ENCODE peak calls at places on chromosome 21, in four cellular contexts. G is stomach, N is prostate gland, M is HCT116. R is an unnamed sample.

GRCh38 chr21:42411891-42412635 is 8.4 kb downstream of the UBASH3A start:
- DNase-seq in N (no peak), M (no peak), G (no peak), R (no peak)

GRCh38 chr21:18772404-18772803 is 368.8 kb upstream of the TMPRSS15 start:
- DNase-seq in N (no peak), G (no peak), M (no peak), R (no peak)

GRCh38 chr21:23858878-23859277 is 1748.4 kb downstream of the MRPL39 start:
- DNase-seq in G (no peak), M (no peak), N (no peak), R (no peak)

GRCh38 chr21:17763286-17764037 is 55.7 kb downstream of the C21orf91 start:
- DNase-seq in G (no peak), N (no peak), M (no peak), R (no peak)

GRCh38 chr21:17460094-17460493 is 52.7 kb upstream of the CXADR start:
- DNase-seq in M (no peak), G (no peak), N (no peak), R (no peak)

GRCh38 chr21:34886554-34887385 is 162.3 kb downstream of the RUNX1 start:
- DNase-seq in G (no peak), M (no peak), N (no peak), R (peak)

GRCh38 chr21:42343963-42344510 is 6.8 kb downstream of the TFF2 start:
- DNase-seq in N (no peak), M (no peak), G (no peak), R (no peak)

GRCh38 chr21:15557925-15558324 is 171.9 kb upstream of the USP25 start:
- DNase-seq in G (no peak), N (no peak), M (no peak), R (no peak)

GRCh38 chr21:40512590-40512989 is 334.4 kb downstream of the DSCAM start:
- DNase-seq in M (no peak), G (no peak), N (no peak), R (peak)

GRCh38 chr21:19440792-19441494 is 1037.4 kb upstream of the TMPRSS15 start:
- DNase-seq in M (no peak), G (no peak), N (no peak), R (no peak)

GRCh38 chr21:25635310-25635709 is 3.7 kb upstream of the JAM2 start:
- DNase-seq in G (no peak), N (no peak), M (no peak), R (no peak)

GRCh38 chr21:27359141-27359540 is 392.3 kb upstream of the ADAMTS5 start:
- DNase-seq in G (no peak), M (no peak), N (no peak), R (no peak)

GRCh38 chr21:17442174-17442573 is 70.7 kb upstream of the CXADR start:
- DNase-seq in N (no peak), M (no peak), G (no peak), R (no peak)

GRCh38 chr21:42293649-42294272 is 21.4 kb downstream of the TFF3 start:
- DNase-seq in N (no peak), M (no peak), G (no peak), R (no peak)

GRCh38 chr21:41562101-41563000 is 54.4 kb upstream of the TMPRSS2 start:
- DNase-seq in G (peak), M (no peak), N (no peak), R (peak)

GRCh38 chr21:34817821-34818662 is 149.2 kb downstream of the CLIC6 start:
- DNase-seq in N (no peak), M (no peak), G (no peak), R (no peak)

GRCh38 chr21:41025057-41025390 is 142.9 kb upstream of the BACE2 start:
- DNase-seq in N (no peak), M (no peak), G (no peak), R (no peak)

GRCh38 chr21:14826630-14827029 is 238.2 kb downstream of the NRIP1 start:
- DNase-seq in G (no peak), M (no peak), N (no peak), R (no peak)

GRCh38 chr21:34198232-34199120 is 125.1 kb downstream of the MRPS6 start:
- DNase-seq in M (no peak), G (no peak), N (no peak), R (no peak)

GRCh38 chr21:25980710-25981109 is 189.9 kb downstream of the APP start:
- DNase-seq in G (no peak), M (no peak), N (no peak), R (no peak)

GRCh38 chr21:42892931-42893660 is at the start of gene NDUFV3:
- DNase-seq in M (peak), G (peak), N (peak), R (peak)

GRCh38 chr21:27564684-27565280 is 597.9 kb upstream of the ADAMTS5 start:
- DNase-seq in N (peak), M (no peak), G (peak), R (no peak)

DNA sequence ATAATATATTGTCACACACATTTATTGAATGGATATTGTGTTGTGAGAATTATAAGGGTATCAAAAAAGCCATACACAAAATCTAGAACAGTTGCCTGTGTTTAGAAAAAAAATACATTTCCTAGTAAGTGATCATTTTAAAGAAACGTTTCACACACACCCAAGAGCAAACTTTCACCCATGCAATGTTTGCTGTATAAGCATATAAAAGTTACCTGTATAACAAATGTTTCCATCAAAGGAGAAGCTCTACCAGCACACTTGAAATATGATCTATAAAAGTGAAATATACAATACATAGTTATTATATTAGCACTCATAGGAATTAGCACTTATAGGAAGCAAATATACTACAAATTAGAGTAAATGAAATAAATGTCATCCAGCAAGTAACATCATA is 1098.1 kb downstream of the NCAM2 start:
- DNase-seq in N (no peak), M (no peak), G (no peak), R (no peak)
- TF ChIP-seq POLR2A in N (no peak), M (no peak), G (no peak), R (no peak)

GRCh38 chr21:32494946-32495703 is 82.6 kb downstream of the EVA1C start:
- DNase-seq in N (peak), M (no peak), G (no peak), R (peak)
- TF ChIP-seq POLR2A in N (no peak), M (no peak), G (no peak), R (no peak)

DNA sequence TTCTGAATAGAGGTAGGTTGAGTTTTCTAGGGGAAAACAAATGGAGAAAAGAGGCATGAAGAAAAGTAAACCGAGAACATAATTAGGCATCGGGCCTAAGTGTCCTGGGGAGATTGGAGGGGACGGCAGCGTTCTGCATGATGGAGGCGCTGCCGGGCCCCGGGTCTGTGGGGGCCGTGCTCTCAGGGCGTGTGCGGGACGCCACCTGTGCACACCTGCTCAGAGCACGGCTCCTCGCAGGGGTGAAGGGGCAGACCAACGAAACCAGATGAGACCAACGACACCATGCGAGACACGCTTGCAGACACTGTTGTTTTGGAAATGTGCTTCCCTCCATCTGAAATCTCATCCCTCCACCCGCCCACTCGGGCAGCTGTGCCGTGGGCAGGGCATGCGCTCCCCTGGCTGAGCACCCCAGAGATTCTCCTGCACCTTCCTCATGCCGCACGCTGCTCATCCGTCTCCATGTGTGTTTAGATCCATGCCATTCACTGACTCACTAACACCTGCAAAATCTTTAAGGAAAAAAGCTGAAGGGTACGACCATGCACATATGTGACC is 28.2 kb upstream of the TRAPPC10 start:
- DNase-seq in N (no peak), M (no peak), G (no peak), R (no peak)
- TF ChIP-seq POLR2A in N (no peak), M (no peak), G (no peak), R (no peak)

GRCh38 chr21:45364464-45365185 is 40.3 kb upstream of the COL18A1 start:
- DNase-seq in M (no peak), N (no peak), G (no peak), R (peak)

GRCh38 chr21:45362748-45363145 is 42.2 kb upstream of the COL18A1 start:
- DNase-seq in N (no peak), G (no peak), M (no peak), R (no peak)

GRCh38 chr21:45365608-45366241 is 39.2 kb upstream of the COL18A1 start:
- DNase-seq in N (no peak), G (no peak), M (peak), R (peak)

GRCh38 chr21:45365186-45365607 is 39.8 kb upstream of the COL18A1 start:
- DNase-seq in G (no peak), N (no peak), M (no peak), R (no peak)

DNA sequence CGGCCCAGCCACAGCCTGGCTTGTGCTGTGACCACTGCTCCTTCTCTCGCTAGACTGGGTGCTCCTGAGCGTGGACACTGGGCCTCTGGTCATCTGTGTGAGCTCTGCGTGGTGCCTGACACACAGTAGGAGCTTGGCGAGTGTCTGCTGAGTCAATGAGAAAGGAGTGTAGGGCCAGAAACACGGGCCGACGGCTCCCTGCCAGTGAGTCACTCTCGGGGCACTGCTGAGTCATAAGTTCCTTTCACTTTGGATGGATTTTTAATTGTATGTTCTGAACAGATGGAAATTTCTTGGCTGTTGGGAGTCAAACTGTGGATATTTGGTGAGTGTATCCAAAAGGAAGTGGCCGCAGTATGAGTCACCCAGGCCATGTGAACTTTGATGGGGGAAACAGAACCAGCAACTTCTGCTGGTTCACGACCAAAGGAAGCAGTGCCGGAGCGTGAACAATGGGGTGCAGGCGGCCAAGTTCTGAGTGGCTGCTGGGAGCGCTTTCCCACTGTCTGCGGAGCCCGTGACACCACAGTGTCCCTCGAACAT is 41.0 kb upstream of the COL18A1 start:
- DNase-seq in G (peak), N (peak), M (peak), R (peak)
- TF ChIP-seq POLR2A in G (no peak), N (no peak), M (no peak), R (peak)

DNA sequence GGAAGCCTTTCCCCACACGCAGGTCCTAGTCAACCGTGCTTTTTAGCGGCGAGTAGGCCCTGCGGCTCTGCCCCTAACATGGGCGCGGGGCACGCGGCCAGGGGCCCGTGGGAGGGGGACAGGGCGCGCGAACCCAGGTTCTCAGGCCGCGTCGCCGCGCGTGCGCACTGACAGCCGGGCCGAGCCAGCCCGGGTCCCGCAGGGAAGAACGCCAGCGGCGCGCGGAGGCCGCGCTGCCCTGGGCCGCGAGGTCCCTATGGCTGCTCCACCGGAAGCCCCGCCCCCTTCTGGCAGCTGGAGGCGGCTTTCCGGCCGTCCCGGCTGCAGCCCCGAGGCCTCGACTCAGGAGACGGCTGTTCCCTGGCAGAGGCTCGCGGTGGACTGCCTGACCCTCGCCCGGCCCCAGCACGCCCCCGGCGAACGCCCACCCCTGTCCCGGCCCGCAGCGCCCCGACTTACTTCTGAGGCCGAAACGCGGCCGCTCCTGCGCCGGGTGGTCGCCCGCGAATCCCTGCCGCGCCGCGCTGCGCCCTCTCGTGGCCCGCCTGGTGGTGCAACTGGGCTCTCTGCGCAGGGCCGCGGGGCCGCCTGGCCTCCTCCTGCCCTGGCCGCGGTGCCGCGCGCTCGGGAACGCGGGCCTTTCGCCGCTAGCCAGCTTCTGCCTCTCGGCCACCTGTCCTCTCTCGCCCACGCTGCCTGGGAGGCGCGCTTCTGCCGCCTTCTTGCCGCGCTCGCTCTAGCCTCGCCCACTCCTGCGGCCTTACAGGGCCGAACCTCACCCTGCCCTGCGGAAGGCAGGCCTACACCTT is 16.6 kb upstream of the RIPPLY3 start:
- DNase-seq in G (peak), N (peak), M (peak), R (peak)
- TF ChIP-seq POLR2A in G (no peak), N (no peak), M (peak), R (peak)

DNA sequence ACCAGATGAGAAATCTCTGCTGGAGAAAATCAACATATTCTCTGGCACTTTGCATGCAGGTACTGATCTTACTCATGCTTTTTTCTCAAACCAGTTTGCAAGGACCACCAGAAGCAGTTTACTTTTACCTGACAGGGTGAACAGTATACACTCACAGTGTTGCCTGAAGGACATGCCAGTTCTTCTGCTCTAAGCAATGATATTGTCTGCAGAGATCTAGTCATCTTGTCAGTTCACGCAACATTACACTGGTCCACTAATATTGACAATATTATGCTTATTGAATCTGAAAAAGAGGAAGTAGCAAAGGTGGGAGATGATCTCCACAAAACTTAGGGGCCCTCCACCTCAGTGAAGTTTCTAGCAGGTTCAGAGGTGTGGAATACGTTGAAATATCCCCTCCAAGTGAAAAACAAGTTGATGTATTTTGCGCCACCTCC is 3.8 kb upstream of the S100B start:
- DNase-seq in M (no peak), N (no peak), G (no peak), R (no peak)
- TF ChIP-seq POLR2A in M (no peak), N (no peak), G (no peak), R (no peak)

DNA sequence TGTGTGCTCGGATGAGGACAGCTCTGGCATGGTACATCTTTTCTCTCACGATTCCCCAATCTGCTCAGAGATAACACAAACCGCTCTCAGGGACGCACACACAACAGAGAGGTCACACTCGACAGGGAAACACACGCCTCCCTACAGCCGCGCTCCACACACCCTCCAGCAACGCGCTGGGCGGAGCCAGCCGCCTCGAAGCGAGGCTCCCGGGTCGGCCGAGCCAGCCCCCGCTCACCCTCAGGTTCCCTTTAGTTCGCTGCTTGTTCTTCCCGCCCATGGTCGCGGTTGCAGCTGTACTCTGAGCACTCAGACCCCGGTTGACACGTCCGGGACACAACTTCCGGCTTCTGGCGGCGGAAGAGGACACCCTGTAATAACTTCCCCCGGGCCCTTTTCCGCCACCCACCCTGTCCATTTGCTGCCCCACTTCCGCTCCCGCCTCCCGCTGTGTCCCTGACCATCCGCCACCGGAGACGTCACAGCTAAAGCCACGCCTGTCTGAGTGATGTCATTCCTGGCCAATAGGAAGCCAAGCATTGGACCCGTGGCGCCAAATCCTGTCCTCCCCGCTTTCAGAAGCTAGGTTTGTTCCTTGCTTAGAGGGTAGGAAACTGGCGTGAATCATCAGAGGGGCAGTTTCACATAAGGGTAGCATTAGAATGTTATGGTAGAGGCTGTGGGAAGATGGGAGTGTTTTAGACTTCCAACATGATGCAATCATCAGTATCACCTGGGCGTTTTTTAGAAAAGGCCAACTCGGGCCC is at the start of gene LTN1:
- DNase-seq in N (peak), G (peak), M (peak), R (peak)
- TF ChIP-seq POLR2A in N (peak), G (peak), M (peak), R (peak)

DNA sequence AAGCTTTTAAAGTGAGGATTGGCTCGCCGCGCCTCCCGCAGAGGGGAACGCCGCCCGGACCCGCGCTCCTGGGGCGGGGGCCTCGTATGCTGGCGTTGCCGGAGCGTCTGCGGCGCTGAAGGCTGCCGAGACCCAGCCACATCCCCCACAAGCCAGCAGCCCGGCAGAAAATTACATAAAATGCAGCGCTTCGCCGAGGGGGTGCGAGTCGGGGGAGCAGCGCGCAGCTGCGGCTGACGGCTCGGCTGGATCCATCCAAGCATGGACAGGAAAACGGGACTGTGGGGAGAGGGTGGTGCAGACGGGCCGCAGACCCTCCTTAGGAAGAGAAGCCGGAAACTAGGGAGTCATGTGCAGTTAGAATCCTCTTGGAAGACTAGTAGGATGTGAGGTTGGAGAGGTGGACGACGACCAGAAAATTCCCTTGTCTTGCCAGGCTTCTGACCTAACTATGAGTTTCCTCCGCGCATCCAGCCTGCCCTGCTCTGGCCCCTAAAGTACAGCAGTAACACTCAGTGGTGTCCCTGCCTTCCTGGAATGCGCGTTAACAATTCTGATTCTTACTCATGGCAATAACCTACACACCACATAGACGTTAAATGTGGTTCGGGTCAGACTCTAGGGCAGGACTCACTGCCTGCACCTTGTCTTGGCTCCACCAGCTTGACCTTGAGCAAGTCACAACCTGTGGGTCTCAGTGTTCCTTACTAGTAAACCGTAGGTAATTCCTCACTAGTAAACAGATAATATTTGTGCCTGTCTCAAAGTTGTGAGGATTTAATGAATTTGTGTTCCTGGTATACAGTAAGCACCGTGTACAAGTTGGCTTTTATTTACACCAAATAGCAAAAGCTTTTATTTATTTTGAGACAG is 959 bp upstream of the BRWD1 start:
- DNase-seq in N (peak), M (no peak), G (peak), R (peak)
- TF ChIP-seq POLR2A in N (no peak), M (no peak), G (no peak), R (peak)

R was measured in H54.